ENCODE peak calls at places on chromosome 16, in five cellular contexts. B is A549, X is cardiac fibroblast, L is HCEC 1CT, V is posterior vena cava. G is an unnamed sample.

GRCh38 chr16:55835578-55835977 is 2.7 kb upstream of the CES1 start:
- DNase-seq in B (peak), X (peak), L (no peak), V (no peak), G (no peak)

GRCh38 chr16:17135439-17135838 is 335.3 kb downstream of the XYLT1 start:
- DNase-seq in B (no peak), X (no peak), L (no peak), V (no peak), G (no peak)

GRCh38 chr16:26569793-26570192 is 496.9 kb upstream of the C16orf82 start:
- DNase-seq in B (peak), X (no peak), L (no peak), V (no peak), G (peak)

GRCh38 chr16:73176577-73177013 is 128.7 kb upstream of the ZFHX3 start:
- DNase-seq in B (peak), X (peak), L (peak), V (no peak), G (peak)

GRCh38 chr16:87956771-87957279 is 5.6 kb downstream of the BANP start:
- DNase-seq in B (peak), X (peak), L (peak), V (no peak), G (peak)

GRCh38 chr16:5865231-5865630 is 767.6 kb upstream of the EEF2KMT start:
- DNase-seq in B (no peak), X (no peak), L (no peak), V (no peak), G (peak)

GRCh38 chr16:66408181-66409048 is 18.7 kb upstream of the BEAN1 start:
- DNase-seq in B (peak), X (peak), L (peak), V (no peak), G (peak)

GRCh38 chr16:25855063-25855462 is 163.3 kb downstream of the HS3ST4 start:
- DNase-seq in B (no peak), X (no peak), L (no peak), V (no peak), G (no peak)

GRCh38 chr16:19331794-19332193 is 46.3 kb downstream of the CLEC19A start:
- DNase-seq in B (no peak), X (no peak), L (no peak), V (no peak), G (no peak)

GRCh38 chr16:23833504-23833903 is 2.3 kb upstream of the PRKCB start:
- DNase-seq in B (no peak), X (no peak), L (no peak), V (no peak), G (no peak)

GRCh38 chr16:66406534-66407368 is 20.3 kb upstream of the BEAN1 start:
- DNase-seq in B (peak), X (peak), L (peak), V (peak), G (peak)

GRCh38 chr16:76059186-76059585 is 218.0 kb upstream of the CNTNAP4 start:
- DNase-seq in B (no peak), X (no peak), L (no peak), V (no peak), G (no peak)

GRCh38 chr16:30893082-30893743 is 664 bp downstream of the BCL7C start:
- DNase-seq in B (no peak), X (no peak), L (no peak), V (no peak), G (no peak)

GRCh38 chr16:20897253-20897896 is 2.8 kb downstream of the DCUN1D3 start:
- DNase-seq in B (no peak), X (peak), L (peak), V (no peak), G (no peak)

GRCh38 chr16:3767333-3767977 is 50.1 kb upstream of the TRAP1 start:
- DNase-seq in B (no peak), X (no peak), L (no peak), V (peak), G (no peak)

GRCh38 chr16:49081556-49081955 is 200.1 kb downstream of the CBLN1 start:
- DNase-seq in B (no peak), X (no peak), L (no peak), V (no peak), G (no peak)

GRCh38 chr16:63922563-63922962 is 1199.3 kb downstream of the CDH11 start:
- DNase-seq in B (no peak), X (no peak), L (no peak), V (no peak), G (no peak)

GRCh38 chr16:49664221-49665215 is 191.4 kb downstream of the ZNF423 start:
- DNase-seq in B (no peak), X (peak), L (no peak), V (no peak), G (peak)

GRCh38 chr16:3215601-3216262 is 19.2 kb downstream of the ZNF200 start:
- DNase-seq in B (no peak), X (no peak), L (no peak), V (no peak), G (no peak)

GRCh38 chr16:67463059-67463458 is 17.9 kb downstream of the ATP6V0D1 start:
- DNase-seq in B (no peak), X (no peak), L (no peak), V (no peak), G (no peak)

GRCh38 chr16:12344577-12345343 is 368.2 kb downstream of the SNX29 start:
- DNase-seq in B (no peak), X (no peak), L (no peak), V (no peak), G (no peak)

GRCh38 chr16:24069036-24069590 is 187.0 kb upstream of the CACNG3 start:
- DNase-seq in B (no peak), X (no peak), L (no peak), V (no peak), G (no peak)